ENCODE peak calls at places on chromosomes 5 and 9, in five cellular contexts. I, Z, V, Y and G are unnamed samples.
A peak's percentile ranks its signal among the peaks of the same experiment; 100 is the strongest.

GRCh38 chr9:76297721-76298239 is 96.4 kb downstream of the RFK start:
- DNase-seq in I (no peak), Z (no peak), V (no peak), Y (peak; percentile 40), G (no peak)

GRCh38 chr5:139104577-139105271 is 93.4 kb downstream of the SIL1 start:
- DNase-seq in I (peak; percentile 74), Z (peak; percentile 35), V (peak; percentile 32), Y (peak; percentile 59), G (no peak)

GRCh38 chr9:88414298-88414697 is 26.1 kb downstream of the SPIN1 start:
- DNase-seq in I (no peak), Z (no peak), V (no peak), Y (no peak), G (no peak)

GRCh38 chr5:148268556-148268955 is at the start of gene SPINK13:
- DNase-seq in I (no peak), Z (no peak), V (no peak), Y (no peak), G (no peak)

GRCh38 chr5:172101547-172102225 is 86.3 kb downstream of the STK10 start:
- DNase-seq in I (no peak), Z (no peak), V (no peak), Y (no peak), G (no peak)

GRCh38 chr5:146516151-146516475 is at the start of gene GPR151:
- DNase-seq in I (no peak), Z (no peak), V (no peak), Y (no peak), G (no peak)

GRCh38 chr5:68435611-68436010 is 220.1 kb downstream of the PIK3R1 start:
- DNase-seq in I (no peak), Z (peak; percentile 21), V (no peak), Y (no peak), G (no peak)

GRCh38 chr5:36724429-36725332 is 118.3 kb downstream of the SLC1A3 start:
- DNase-seq in I (no peak), Z (peak; percentile 64), V (peak; percentile 60), Y (peak; percentile 31), G (no peak)

GRCh38 chr9:29437515-29437914 is 1864.2 kb upstream of the C9orf72 start:
- DNase-seq in I (no peak), Z (no peak), V (no peak), Y (no peak), G (no peak)

GRCh38 chr9:101387871-101388506 is 3.2 kb upstream of the BAAT start:
- DNase-seq in I (no peak), Z (no peak), V (no peak), Y (no peak), G (no peak)

GRCh38 chr9:136760424-136760823 is 2.4 kb upstream of the LCN8 start:
- DNase-seq in I (no peak), Z (no peak), V (no peak), Y (no peak), G (no peak)

GRCh38 chr5:55868846-55869245 is 17.7 kb downstream of the IL31RA start:
- DNase-seq in I (peak; percentile 91), Z (no peak), V (peak; percentile 31), Y (no peak), G (no peak)

GRCh38 chr5:117947836-117948235 is 1040.5 kb downstream of the DTWD2 start:
- DNase-seq in I (no peak), Z (no peak), V (no peak), Y (no peak), G (no peak)

GRCh38 chr5:1196562-1196961 is 4.8 kb upstream of the SLC6A19 start:
- DNase-seq in I (no peak), Z (no peak), V (no peak), Y (no peak), G (no peak)
- TF ChIP-seq CTCF in I (no peak), Z (no peak), V (no peak), Y (no peak), G (no peak)

DNA sequence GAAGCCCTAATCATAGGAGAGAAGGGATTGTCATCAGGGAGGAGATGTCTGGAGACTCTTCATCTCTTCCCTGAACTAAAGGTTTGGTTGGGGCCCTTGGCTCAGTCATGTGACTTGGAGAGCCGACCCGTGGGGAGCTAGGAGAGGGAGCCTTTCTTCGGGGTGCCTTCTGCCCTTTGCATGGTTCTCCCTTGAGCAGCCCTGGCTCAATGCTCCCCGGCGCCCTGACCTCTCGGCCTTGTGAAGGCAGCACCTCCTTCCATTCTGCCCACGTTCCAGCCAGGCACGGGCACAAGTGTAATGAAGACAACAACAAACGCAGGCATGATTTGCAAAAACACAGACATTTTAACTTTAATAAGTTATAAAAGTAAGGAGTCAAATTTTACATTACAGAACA is 50.4 kb downstream of the ZNF354C start:
- DNase-seq in I (no peak), Z (no peak), V (no peak), Y (no peak), G (no peak)
- H3K9me3 ChIP-seq in I (peaks cover 55% of the 10 kb centered on the region), Z (peaks cover 37% of the 10 kb centered on the region), V (peaks cover 3% of the 10 kb centered on the region), Y (no peaks in the 10 kb centered on the region), G (no peaks in the 10 kb centered on the region)

GRCh38 chr5:82603280-82603987 is 325.3 kb upstream of the RPS23 start:
- DNase-seq in I (no peak), Z (no peak), V (no peak), Y (no peak), G (no peak)
- H3K27ac ChIP-seq in I (no peak overlapping the region), Z (no peak overlapping the region), V (no peak overlapping the region), Y (no peak overlapping the region), G (no peak overlapping the region)

GRCh38 chr5:170813231-170813630 is 29.7 kb downstream of the GABRP start:
- DNase-seq in I (no peak), Z (no peak), V (no peak), Y (no peak), G (no peak)

GRCh38 chr5:170809551-170809950 is 26.0 kb downstream of the GABRP start:
- DNase-seq in I (peak; percentile 27), Z (peak; percentile 8), V (no peak), Y (no peak), G (no peak)

GRCh38 chr5:170817195-170817594 is 33.7 kb downstream of the GABRP start:
- DNase-seq in I (no peak), Z (no peak), V (no peak), Y (no peak), G (no peak)

DNA sequence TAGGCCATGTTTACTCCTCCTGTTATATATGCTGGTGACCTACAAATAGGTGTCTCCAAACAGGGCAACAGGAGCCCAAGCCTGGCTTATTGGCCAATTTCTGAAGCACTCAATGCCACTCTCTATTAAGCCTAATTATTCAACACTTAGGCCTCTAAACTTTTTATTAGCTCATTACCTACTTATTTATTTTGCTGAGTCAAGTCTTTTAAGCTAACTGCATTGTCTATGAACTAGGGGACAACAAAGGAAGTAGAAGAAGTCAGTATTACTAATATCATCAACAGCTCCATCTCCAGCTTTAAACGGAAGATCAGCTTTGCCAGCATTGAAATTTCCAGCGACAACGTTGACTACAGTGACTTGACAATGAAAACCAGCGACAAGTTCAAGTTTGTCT is 28.2 kb downstream of the GABRP start:
- DNase-seq in I (no peak), Z (no peak), V (no peak), Y (no peak), G (no peak)
- TF ChIP-seq CTCF in I (no peak), Z (no peak), V (no peak), Y (no peak), G (no peak)